ENCODE peak calls at places on chromosomes 4 and X, in nine cellular contexts. G is NCI-H1436; Z is A549; L is lower lobe of right lung; U is glomerular endothelial cell; Q is lung microvascular endothelial cell; X is T-helper 9 cell; K is HEK293T; V is stimulated activated CD4-positive, alpha-beta T cell treated with anti-CD3 and anti-CD28 coated beads, Interleukin-4, amount 100 ng/mL, for 4 hours. A is an unnamed sample.

GRCh38 chr4:5992171-5993062 is 25.8 kb downstream of the C4orf50 start:
- DNase-seq in G (peak; percentile 77), Q (no peak), V (no peak), U (no peak), L (no peak), Z (no peak), K (no peak), X (no peak), A (peak; percentile 79)

GRCh38 chrX:72124540-72125201 is 7.0 kb downstream of the RTL5 start:
- DNase-seq in Q (no peak), Z (no peak), U (no peak), V (no peak), K (no peak), X (no peak), L (no peak), G (no peak), A (no peak)

GRCh38 chr4:5750052-5750950 is 39.3 kb downstream of the EVC start:
- DNase-seq in V (no peak), X (no peak), U (no peak), L (no peak), Q (peak; percentile 37), K (no peak), Z (no peak), G (no peak), A (no peak)

GRCh38 chr4:78954048-78954666 is 14.9 kb upstream of the PAQR3 start:
- DNase-seq in L (no peak), X (no peak), K (peak; percentile 42), U (no peak), Q (peak; percentile 13), V (no peak), Z (no peak), G (peak; percentile 43), A (peak; percentile 11)

GRCh38 chrX:37834937-37835336 is 12.4 kb downstream of the DYNLT3 start:
- DNase-seq in K (no peak), L (no peak), V (no peak), G (no peak), X (no peak), Z (no peak), Q (no peak), U (no peak), A (no peak)

GRCh38 chr4:25922812-25923369 is 8.9 kb downstream of the SMIM20 start:
- DNase-seq in G (no peak), Q (no peak), L (no peak), U (no peak), X (no peak), V (no peak), K (no peak), Z (no peak), A (no peak)

GRCh38 chr4:141637565-141637964 is 1.2 kb downstream of the IL15 start:
- DNase-seq in G (no peak), K (no peak), L (no peak), Q (no peak), X (no peak), V (no peak), U (no peak), Z (no peak), A (no peak)

GRCh38 chrX:48937065-48937907 is 18.5 kb upstream of the PIM2 start:
- DNase-seq in Q (no peak), K (no peak), X (peak; percentile 79), V (peak; percentile 72), U (no peak), Z (no peak), L (peak; percentile 84), G (no peak), A (no peak)

GRCh38 chr4:157961591-157961990 is 211.2 kb downstream of the GASK1B start:
- DNase-seq in Q (no peak), L (no peak), X (no peak), V (no peak), K (no peak), Z (no peak), U (no peak), G (no peak), A (no peak)

GRCh38 chr4:128159967-128160366 is 98.9 kb downstream of the LARP1B start:
- DNase-seq in G (no peak), Z (no peak), K (no peak), X (no peak), V (no peak), Q (peak; percentile 80), L (no peak), U (peak; percentile 33), A (no peak)

GRCh38 chr4:90445380-90445779 is 318.2 kb downstream of the CCSER1 start:
- DNase-seq in G (no peak), V (no peak), X (no peak), U (no peak), K (no peak), L (no peak), Q (no peak), Z (no peak), A (no peak)

GRCh38 chr4:54647070-54647469 is 10.7 kb upstream of the KIT start:
- DNase-seq in L (no peak), Q (no peak), U (no peak), Z (no peak), X (no peak), G (no peak), V (no peak), K (no peak), A (no peak)

GRCh38 chrX:16885628-16886027 is 15.5 kb upstream of the RBBP7 start:
- DNase-seq in Z (no peak), U (no peak), X (no peak), L (no peak), K (no peak), Q (no peak), V (no peak), G (no peak), A (no peak)

GRCh38 chr4:183905081-183905592 is at the start of gene STOX2:
- DNase-seq in K (peak; percentile 62), X (no peak), Q (peak; percentile 34), U (no peak), Z (peak; percentile 73), V (no peak), G (no peak), L (peak; percentile 78), A (peak; percentile 48)

GRCh38 chr4:94455081-94455480 is 3.3 kb downstream of the PDLIM5 start:
- DNase-seq in Z (peak; percentile 21), U (no peak), L (peak; percentile 48), X (no peak), K (no peak), V (no peak), Q (peak; percentile 76), G (no peak), A (no peak)

GRCh38 chr4:87240341-87240740 is 19.9 kb upstream of the KLHL8 start:
- DNase-seq in U (no peak), K (no peak), X (no peak), L (no peak), Q (peak; percentile 10), G (no peak), V (no peak), Z (no peak), A (no peak)

GRCh38 chr4:19566041-19566440 is 685.7 kb upstream of the SLIT2 start:
- DNase-seq in Z (no peak), U (no peak), G (no peak), Q (no peak), K (no peak), V (no peak), L (no peak), X (no peak), A (no peak)

GRCh38 chr4:156190606-156191005 is 236.9 kb upstream of the CTSO start:
- DNase-seq in K (no peak), V (no peak), L (no peak), U (no peak), X (no peak), G (no peak), Q (peak; percentile 5), Z (no peak), A (no peak)

GRCh38 chr4:170465434-170465833 is 375.7 kb upstream of the AADAT start:
- DNase-seq in U (no peak), L (no peak), K (no peak), Q (no peak), X (no peak), G (no peak), Z (no peak), V (no peak), A (no peak)

GRCh38 chrX:132692066-132692465 is 203.2 kb upstream of the MBNL3 start:
- DNase-seq in G (no peak), Z (no peak), V (no peak), X (no peak), L (peak; percentile 43), Q (no peak), U (no peak), K (no peak), A (no peak)

GRCh38 chrX:87895421-87895820 is 377.8 kb downstream of the KLHL4 start:
- DNase-seq in U (no peak), G (no peak), V (no peak), Q (no peak), Z (no peak), L (no peak), X (no peak), K (no peak), A (no peak)

GRCh38 chrX:136272325-136272724 is 21.1 kb upstream of the MAP7D3 start:
- DNase-seq in Z (no peak), G (no peak), Q (no peak), K (peak; percentile 29), U (no peak), V (no peak), L (no peak), X (no peak), A (no peak)

GRCh38 chr4:72295966-72296557 is 264.3 kb downstream of the NPFFR2 start:
- DNase-seq in V (no peak), K (peak; percentile 42), L (no peak), G (no peak), Q (peak; percentile 48), Z (peak; percentile 1), U (peak; percentile 50), X (no peak), A (no peak)

GRCh38 chr4:186621959-186622553 is 66.7 kb upstream of the MTNR1A start:
- DNase-seq in V (no peak), Q (peak; percentile 68), U (no peak), Z (no peak), X (no peak), K (no peak), L (no peak), G (no peak), A (no peak)

GRCh38 chr4:156298230-156298629 is 344.6 kb upstream of the CTSO start:
- DNase-seq in Z (no peak), U (no peak), X (no peak), K (no peak), V (no peak), G (no peak), Q (peak; percentile 67), L (no peak), A (no peak)

GRCh38 chr4:154622598-154622997 is 10.1 kb upstream of the FGG start:
- DNase-seq in K (peak; percentile 54), L (no peak), U (no peak), V (no peak), G (no peak), X (no peak), Q (peak; percentile 45), Z (peak; percentile 42), A (no peak)

GRCh38 chrX:33324099-33324498 is 112.8 kb upstream of the DMD start:
- DNase-seq in L (no peak), U (no peak), G (no peak), V (no peak), K (peak; percentile 13), Q (no peak), Z (no peak), X (no peak), A (no peak)

GRCh38 chrX:24148535-24149345 is 789 bp upstream of the ZFX start:
- DNase-seq in V (no peak), Z (no peak), X (no peak), U (no peak), G (no peak), Q (peak; percentile 10), K (no peak), L (peak; percentile 49), A (peak; percentile 10)

GRCh38 chr4:121307441-121308327 is 73.1 kb downstream of the QRFPR start:
- DNase-seq in Z (peak; percentile 2), V (peak; percentile 15), G (peak; percentile 0), X (peak; percentile 12), Q (peak; percentile 55), L (no peak), U (no peak), K (peak; percentile 55), A (peak; percentile 14)

GRCh38 chr4:142567199-142567598 is 278.9 kb downstream of the INPP4B start:
- DNase-seq in K (peak; percentile 19), Q (peak; percentile 5), L (no peak), U (no peak), V (peak; percentile 47), X (peak; percentile 17), Z (peak; percentile 4), G (no peak), A (no peak)

GRCh38 chrX:15619053-15619772 is 18.5 kb upstream of the ACE2 start:
- DNase-seq in L (no peak), K (no peak), U (no peak), G (peak; percentile 1), X (no peak), Q (no peak), Z (peak; percentile 1), V (no peak), A (no peak)